ENCODE peak calls at places on chromosomes 12 and 14, in four cellular contexts. A is GOT3; O is activated T-helper 9 cell treated with anti-CD3 and anti-CD28 coated beads, Interleukin-2, amount 50 U/mL, for 16 hours; R is foreskin keratinocyte. M is an unnamed sample.

GRCh38 chr12:30725739-30726138 is 29.0 kb downstream of the CAPRIN2 start:
- DNase-seq in A (no peak), O (no peak), R (peak; percentile 41), M (no peak)

GRCh38 chr14:29310757-29311156 is 544.2 kb downstream of the FOXG1 start:
- DNase-seq in A (no peak), O (no peak), R (peak; percentile 38), M (no peak)

GRCh38 chr12:106248177-106248848 is 493 bp upstream of the CKAP4 start:
- DNase-seq in A (no peak), O (no peak), R (no peak), M (no peak)

GRCh38 chr12:10557766-10558165 is 52.1 kb downstream of the EIF2S3B start:
- DNase-seq in A (no peak), O (no peak), R (peak; percentile 42), M (no peak)

GRCh38 chr14:62162998-62163589 is 400.9 kb downstream of the SNAPC1 start:
- DNase-seq in A (no peak), O (no peak), R (peak; percentile 19), M (no peak)

GRCh38 chr12:5220835-5221234 is 177.2 kb downstream of the KCNA5 start:
- DNase-seq in A (no peak), O (no peak), R (no peak), M (no peak)

GRCh38 chr14:100193417-100194357 is 34.2 kb upstream of the DEGS2 start:
- DNase-seq in A (no peak), O (no peak), R (no peak), M (no peak)

GRCh38 chr14:77105118-77105517 is 7.1 kb downstream of the CIPC start:
- DNase-seq in A (no peak), O (no peak), R (no peak), M (no peak)

GRCh38 chr14:92560106-92560865 is 46.7 kb downstream of the RIN3 start:
- DNase-seq in A (no peak), O (no peak), R (no peak), M (peak; percentile 28)